ENCODE peak calls at places on chromosome 7, in six cellular contexts. K, R, U, N, G and Z are unnamed samples.

GRCh38 chr7:113629244-113629643 is 289.6 kb downstream of the PPP1R3A start:
- DNase-seq in K (no peak), R (no peak), U (no peak), N (no peak), G (no peak), Z (no peak)

GRCh38 chr7:159175792-159176191 is 31.1 kb upstream of the VIPR2 start:
- DNase-seq in K (no peak), R (no peak), U (no peak), N (no peak), G (no peak), Z (no peak)

GRCh38 chr7:80392229-80393169 is 119.4 kb downstream of the GNAT3 start:
- DNase-seq in K (no peak), R (no peak), U (no peak), N (no peak), G (no peak), Z (no peak)

GRCh38 chr7:142745783-142746182 is 3.5 kb upstream of the PRSS1 start:
- DNase-seq in K (no peak), R (peak), U (no peak), N (no peak), G (no peak), Z (no peak)

GRCh38 chr7:92135490-92135889 is 1.2 kb upstream of the CYP51A1 start:
- DNase-seq in K (no peak), R (no peak), U (no peak), N (no peak), G (no peak), Z (no peak)

GRCh38 chr7:116165717-116166116 is 44.6 kb upstream of the TES start:
- DNase-seq in K (no peak), R (no peak), U (no peak), N (no peak), G (no peak), Z (no peak)

GRCh38 chr7:122219253-122219865 is 75.3 kb upstream of the AASS start:
- DNase-seq in K (no peak), R (no peak), U (no peak), N (no peak), G (no peak), Z (no peak)

GRCh38 chr7:129951076-129952011 is 1.4 kb downstream of the UBE2H start:
- DNase-seq in K (no peak), R (no peak), U (peak), N (peak), G (no peak), Z (no peak)

GRCh38 chr7:50497968-50498367 is 47.8 kb upstream of the FIGNL1 start:
- DNase-seq in K (no peak), R (peak), U (no peak), N (no peak), G (no peak), Z (no peak)

GRCh38 chr7:76998263-76998666 is 33.9 kb downstream of the SPDYE17 start:
- DNase-seq in K (no peak), R (peak), U (no peak), N (no peak), G (no peak), Z (no peak)

GRCh38 chr7:50304911-50305621 is 550 bp downstream of the IKZF1 start:
- DNase-seq in K (no peak), R (no peak), U (no peak), N (peak), G (no peak), Z (no peak)

DNA sequence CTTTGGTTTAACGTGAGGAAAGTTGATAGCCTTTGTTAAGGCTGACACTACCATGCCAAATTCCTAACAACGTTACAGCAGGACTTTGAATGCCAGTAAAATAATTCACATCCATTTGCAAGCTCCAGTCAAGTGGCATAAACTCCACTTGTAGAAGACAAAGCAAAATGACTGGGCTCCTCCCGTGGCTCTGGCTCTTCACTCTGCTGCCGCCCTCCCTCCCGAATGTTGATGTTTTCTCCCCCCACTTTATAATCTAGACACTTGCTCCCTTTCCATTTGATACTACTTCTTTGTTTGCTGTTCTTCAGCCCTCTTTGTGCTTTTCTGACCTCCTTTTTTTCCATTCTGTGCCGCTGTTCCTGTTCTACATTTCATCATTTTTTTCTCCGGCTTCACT is 22.8 kb upstream of the ITGB8 start:
- DNase-seq in K (no peak), R (no peak), U (no peak), N (no peak), G (no peak), Z (no peak)
- H3K4me3 ChIP-seq in K (peak), R (no peak), U (no peak), N (no peak), G (no peak), Z (no peak)

DNA sequence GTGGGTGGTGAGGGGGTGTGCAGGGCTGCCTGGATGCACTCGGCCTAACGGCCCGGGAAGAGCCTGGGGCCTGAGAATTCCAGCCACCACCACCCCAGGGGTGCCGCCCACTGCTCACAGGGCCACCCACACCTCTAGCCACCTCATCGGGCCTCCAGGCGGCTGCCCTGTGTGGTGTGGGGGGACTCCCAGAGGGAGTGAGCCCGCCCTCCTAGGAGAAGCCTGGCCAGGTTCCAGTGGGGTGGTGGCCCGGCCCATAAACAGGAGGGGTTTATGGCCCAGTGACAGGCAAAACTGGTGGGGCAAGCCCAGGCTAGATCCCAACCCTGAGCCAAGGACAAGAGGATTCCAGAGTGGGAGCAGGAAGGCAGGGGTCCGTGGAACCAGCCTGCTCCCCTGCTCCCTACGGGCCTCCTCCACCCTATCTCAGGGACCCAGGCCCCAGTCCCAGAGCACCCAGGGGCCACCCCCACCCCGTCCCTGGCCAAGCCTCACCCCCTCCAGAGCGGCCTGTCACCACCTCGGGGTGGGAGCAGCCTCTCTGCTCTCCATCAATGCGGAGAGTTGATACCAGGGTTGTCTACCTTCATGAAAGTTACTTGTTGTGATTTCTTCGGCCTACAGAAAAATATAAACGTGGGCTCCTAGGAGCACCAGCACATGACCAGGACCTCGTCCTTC is 20.2 kb upstream of the PDGFA start:
- DNase-seq in K (no peak), R (no peak), U (no peak), N (peak), G (peak), Z (no peak)
- TF ChIP-seq POLR2A in K (no peak), R (no peak), U (no peak), N (peak), G (no peak), Z (no peak)

DNA sequence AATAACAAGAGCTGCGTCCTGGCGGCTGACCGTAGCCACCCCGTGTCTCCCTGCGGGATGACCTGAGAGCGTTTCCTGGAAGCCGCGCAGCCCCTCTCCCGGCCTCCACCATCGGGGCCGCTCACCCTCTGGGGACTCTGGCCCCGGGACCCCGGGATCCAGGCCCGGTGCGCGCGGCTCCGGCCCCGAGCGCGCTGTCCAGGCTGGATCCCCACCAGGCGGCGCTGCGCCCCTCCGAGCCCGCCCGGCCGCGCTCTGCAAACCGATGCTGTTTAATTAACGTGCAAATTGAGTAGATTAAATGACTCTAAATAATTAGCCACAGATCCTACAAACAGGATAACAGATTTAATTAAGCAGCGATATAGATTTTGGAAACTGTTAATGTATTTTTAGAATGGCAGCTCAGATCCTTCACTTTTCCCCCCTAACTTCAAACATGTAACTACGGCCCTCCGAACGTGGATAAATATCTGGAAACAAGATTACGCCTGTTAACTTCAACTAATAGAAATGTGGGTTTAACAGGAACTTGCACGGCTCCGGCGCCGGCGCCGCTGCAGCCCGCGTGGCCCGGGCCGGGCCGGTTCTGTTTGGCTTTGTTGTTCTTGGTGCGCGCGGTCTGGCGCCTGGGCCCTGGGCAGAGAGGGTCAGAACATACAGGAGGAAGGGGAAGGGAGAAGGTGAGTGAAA is 7.1 kb upstream of the UNCX start:
- DNase-seq in K (no peak), R (no peak), U (no peak), N (no peak), G (no peak), Z (no peak)
- H3K4me3 ChIP-seq in K (no peak), R (no peak), U (no peak), N (no peak), G (no peak), Z (no peak)

GRCh38 chr7:138460176-138460648 is at the start of gene TRIM24:
- DNase-seq in K (no peak), R (no peak), U (peak), N (no peak), G (no peak), Z (no peak)

GRCh38 chr7:138458576-138459234 is 1.4 kb upstream of the TRIM24 start:
- DNase-seq in K (no peak), R (no peak), U (no peak), N (no peak), G (no peak), Z (no peak)

GRCh38 chr7:138465046-138465445 is 5.0 kb downstream of the TRIM24 start:
- DNase-seq in K (no peak), R (no peak), U (no peak), N (no peak), G (no peak), Z (no peak)

GRCh38 chr7:138459300-138460175 is 521 bp upstream of the TRIM24 start:
- DNase-seq in K (peak), R (peak), U (no peak), N (peak), G (peak), Z (peak)

DNA sequence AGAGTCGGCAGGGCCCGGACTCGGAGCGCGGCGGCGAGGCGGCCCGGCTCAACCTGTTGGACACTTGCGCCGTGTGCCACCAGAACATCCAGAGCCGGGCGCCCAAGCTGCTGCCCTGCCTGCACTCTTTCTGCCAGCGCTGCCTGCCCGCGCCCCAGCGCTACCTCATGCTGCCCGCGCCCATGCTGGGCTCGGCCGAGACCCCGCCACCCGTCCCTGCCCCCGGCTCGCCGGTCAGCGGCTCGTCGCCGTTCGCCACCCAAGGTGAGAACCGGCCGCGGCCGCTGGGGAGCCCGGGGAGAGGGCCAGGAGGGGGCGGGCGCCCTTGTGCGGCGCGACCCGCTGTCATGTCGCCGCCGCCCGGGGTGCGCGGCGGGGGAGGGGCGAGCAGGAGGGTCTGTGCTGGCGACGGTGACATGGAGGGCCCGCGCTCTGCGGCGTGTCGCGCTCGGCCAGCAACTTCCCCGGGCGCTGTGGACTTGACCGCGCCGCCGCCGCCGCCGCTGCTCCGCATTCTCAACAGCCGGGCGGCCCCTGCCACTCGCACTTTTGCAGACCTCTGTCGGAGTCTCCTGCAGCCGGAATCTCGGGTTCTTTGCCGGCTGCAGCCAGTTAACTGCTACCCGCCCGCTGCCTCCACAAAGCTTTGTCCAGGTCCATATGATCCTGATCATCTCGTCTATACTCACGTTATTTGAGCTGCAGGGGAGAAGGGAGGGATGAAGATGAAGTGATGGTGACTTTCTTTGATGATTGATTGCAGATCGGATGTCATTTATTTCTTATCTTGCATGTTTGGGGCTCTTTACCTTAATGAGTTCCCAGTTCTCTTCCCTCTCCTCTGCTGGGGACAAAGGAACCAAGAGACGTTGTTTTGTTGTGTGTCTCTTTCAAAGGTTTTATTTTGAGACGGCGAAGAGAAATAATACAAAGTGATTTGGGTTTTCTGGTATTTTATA is 869 bp downstream of the TRIM24 start:
- DNase-seq in K (no peak), R (no peak), U (peak), N (peak), G (peak), Z (no peak)
- TF ChIP-seq POLR2A in K (no peak), R (no peak), U (no peak), N (no peak), G (no peak), Z (no peak)

DNA sequence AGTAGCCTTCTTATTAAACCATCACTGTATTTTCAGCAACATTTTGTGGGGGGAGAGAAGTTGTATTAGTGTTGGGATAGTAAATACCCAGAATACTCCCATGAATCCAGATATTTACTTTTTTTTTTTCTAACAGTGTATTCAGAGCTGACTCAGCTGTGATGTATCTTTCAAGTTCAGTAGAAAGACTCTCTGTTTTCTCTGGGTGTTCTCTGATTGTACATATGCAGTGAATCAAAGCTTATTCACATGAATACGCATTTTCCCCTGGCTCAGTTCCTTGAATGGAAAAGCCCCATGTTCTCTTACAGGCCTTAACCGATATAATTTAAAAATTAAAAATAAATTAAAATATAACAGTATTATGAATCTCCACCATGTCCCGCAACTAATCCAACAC is 1.3 kb downstream of the TFPI2 start:
- DNase-seq in K (no peak), R (no peak), U (no peak), N (no peak), G (no peak), Z (no peak)
- H3K4me3 ChIP-seq in K (no peak), R (no peak), U (no peak), N (no peak), G (no peak), Z (no peak)

DNA sequence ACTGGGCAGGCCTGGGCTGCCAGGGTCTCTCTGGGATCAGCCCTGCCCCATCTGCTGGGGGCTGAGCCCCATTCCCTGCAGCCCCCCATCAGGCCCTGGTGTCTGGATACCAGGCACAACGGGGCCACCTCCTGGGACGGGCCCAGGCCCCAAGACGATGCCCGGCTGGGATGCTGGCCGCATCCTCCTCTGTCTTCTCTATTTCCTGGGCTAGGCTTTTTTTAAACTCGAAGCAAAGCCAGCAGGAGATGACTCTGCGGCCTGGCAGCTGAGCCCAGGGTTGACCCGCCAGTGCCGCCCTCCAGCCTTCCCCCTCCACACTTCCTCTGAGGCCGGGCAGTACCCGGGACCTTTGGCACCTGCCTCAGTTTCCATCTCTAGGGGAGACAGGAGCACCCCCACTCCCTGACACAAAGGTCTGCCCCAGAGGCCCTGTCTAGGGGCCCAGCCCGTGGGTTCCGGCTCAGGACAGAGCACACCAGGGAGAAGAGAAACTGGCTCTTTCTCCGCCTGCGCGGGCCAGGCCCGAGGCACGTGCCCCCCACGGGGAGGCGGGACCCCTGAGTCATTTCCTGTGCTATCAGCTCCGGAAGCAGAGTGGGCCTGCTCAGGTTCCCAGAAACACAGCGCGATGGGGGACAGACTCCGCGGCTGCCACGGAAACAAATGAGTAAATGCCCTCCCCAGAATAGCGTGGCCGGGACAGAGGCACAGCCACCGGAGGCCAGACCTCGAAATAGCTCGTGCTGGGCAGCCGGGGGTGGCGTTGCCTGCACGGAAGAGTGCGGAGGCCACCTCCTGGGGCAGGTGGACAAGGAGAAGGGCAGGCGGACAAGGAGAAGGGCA is 84.6 kb upstream of the PDGFA start:
- DNase-seq in K (peak), R (peak), U (peak), N (peak), G (peak), Z (no peak)
- TF ChIP-seq POLR2A in K (peak), R (no peak), U (no peak), N (peak), G (no peak), Z (no peak)